ENCODE peak calls at places on chromosomes 6 and 20, in six cellular contexts. C, J, B, K, D and S are unnamed samples.

GRCh38 chr6:21441386-21441785 is 152.2 kb upstream of the SOX4 start:
- DNase-seq in C (no peak), J (peak), B (peak), K (peak), D (no peak), S (peak)

GRCh38 chr6:15887491-15888461 is 224.9 kb upstream of the DTNBP1 start:
- DNase-seq in C (no peak), J (no peak), B (no peak), K (no peak), D (no peak), S (no peak)

GRCh38 chr6:1197309-1197708 is 114.6 kb upstream of the FOXQ1 start:
- DNase-seq in C (no peak), J (no peak), B (no peak), K (no peak), D (no peak), S (no peak)

GRCh38 chr6:24831771-24832718 is 33.3 kb upstream of the ARMH2 start:
- DNase-seq in C (no peak), J (no peak), B (no peak), K (peak), D (no peak), S (no peak)

GRCh38 chr6:2970034-2970685 is 1.2 kb downstream of the SERPINB6 start:
- DNase-seq in C (peak), J (peak), B (no peak), K (peak), D (no peak), S (no peak)

GRCh38 chr6:119524410-119524809 is 174.8 kb upstream of the MAN1A1 start:
- DNase-seq in C (no peak), J (no peak), B (no peak), K (no peak), D (no peak), S (no peak)

GRCh38 chr20:61186771-61187170 is 65.3 kb upstream of the CDH4 start:
- DNase-seq in C (peak), J (no peak), B (no peak), K (no peak), D (no peak), S (no peak)

GRCh38 chr20:1185781-1186334 is 1.1 kb upstream of the TMEM74B start:
- DNase-seq in C (peak), J (peak), B (peak), K (peak), D (peak), S (peak)

GRCh38 chr20:3121271-3121911 is 36.9 kb upstream of the AVP start:
- DNase-seq in C (no peak), J (no peak), B (no peak), K (no peak), D (no peak), S (peak)

GRCh38 chr6:105993341-105993740 is 92.8 kb upstream of the PRDM1 start:
- DNase-seq in C (no peak), J (no peak), B (peak), K (peak), D (no peak), S (no peak)

GRCh38 chr6:42907336-42907735 is 8.5 kb upstream of the PTCRA start:
- DNase-seq in C (no peak), J (no peak), B (no peak), K (no peak), D (no peak), S (no peak)

GRCh38 chr6:148544421-148544820 is 201.8 kb downstream of the SASH1 start:
- DNase-seq in C (no peak), J (no peak), B (no peak), K (no peak), D (no peak), S (no peak)

GRCh38 chr20:40643891-40644290 is 45.1 kb downstream of the MAFB start:
- DNase-seq in C (no peak), J (no peak), B (no peak), K (no peak), D (no peak), S (no peak)

GRCh38 chr6:133806358-133806757 is 82.6 kb upstream of the TCF21 start:
- DNase-seq in C (no peak), J (peak), B (no peak), K (no peak), D (no peak), S (no peak)

GRCh38 chr20:35226775-35227681 is 538 bp downstream of the MMP24 start:
- DNase-seq in C (peak), J (peak), B (peak), K (peak), D (peak), S (no peak)

GRCh38 chr6:33632603-33633039 is 11.5 kb downstream of the ITPR3 start:
- DNase-seq in C (no peak), J (peak), B (peak), K (no peak), D (peak), S (no peak)

GRCh38 chr6:6085928-6086668 is 79.4 kb upstream of the NRN1 start:
- DNase-seq in C (no peak), J (no peak), B (no peak), K (no peak), D (no peak), S (no peak)

GRCh38 chr6:28543671-28544131 is 18.0 kb downstream of the GPX5 start:
- DNase-seq in C (no peak), J (no peak), B (no peak), K (peak), D (peak), S (no peak)

GRCh38 chr6:42896178-42896719 is 16.8 kb downstream of the RPL7L1 start:
- DNase-seq in C (no peak), J (no peak), B (no peak), K (no peak), D (no peak), S (no peak)

GRCh38 chr6:119152187-119152586 is 73.7 kb upstream of the FAM184A start:
- DNase-seq in C (no peak), J (no peak), B (no peak), K (no peak), D (no peak), S (no peak)

GRCh38 chr20:12699374-12700228 is 309.2 kb upstream of the SPTLC3 start:
- DNase-seq in C (peak), J (no peak), B (no peak), K (no peak), D (no peak), S (no peak)

GRCh38 chr6:121608270-121608669 is 172.8 kb downstream of the GJA1 start:
- DNase-seq in C (no peak), J (no peak), B (no peak), K (no peak), D (no peak), S (no peak)

GRCh38 chr6:38566295-38566694 is 73.4 kb downstream of the BTBD9 start:
- DNase-seq in C (no peak), J (no peak), B (no peak), K (no peak), D (no peak), S (no peak)

GRCh38 chr6:10413850-10414765 is 766 bp downstream of the TFAP2A start:
- DNase-seq in C (no peak), J (no peak), B (no peak), K (no peak), D (no peak), S (no peak)

GRCh38 chr6:144899161-144899560 is 614.0 kb downstream of the UTRN start:
- DNase-seq in C (no peak), J (no peak), B (no peak), K (peak), D (no peak), S (no peak)

GRCh38 chr6:170147832-170148708 is 142.8 kb downstream of the DLL1 start:
- DNase-seq in C (peak), J (no peak), B (peak), K (no peak), D (peak), S (peak)

GRCh38 chr6:12570461-12571030 is 146.0 kb upstream of the PHACTR1 start:
- DNase-seq in C (no peak), J (peak), B (no peak), K (peak), D (no peak), S (no peak)

GRCh38 chr6:136783495-136784270 is 8.6 kb downstream of the MAP3K5 start:
- DNase-seq in C (no peak), J (peak), B (no peak), K (no peak), D (no peak), S (no peak)

GRCh38 chr6:54294965-54295532 is 13.2 kb upstream of the TINAG start:
- DNase-seq in C (no peak), J (no peak), B (no peak), K (no peak), D (no peak), S (no peak)

GRCh38 chr6:125871365-125871764 is 80.6 kb downstream of the NCOA7 start:
- DNase-seq in C (peak), J (no peak), B (no peak), K (no peak), D (no peak), S (no peak)

GRCh38 chr6:27471365-27472115 is 1.4 kb downstream of the ZNF184 start:
- DNase-seq in C (peak), J (peak), B (no peak), K (no peak), D (no peak), S (no peak)

GRCh38 chr6:113530769-113531168 is 326.4 kb upstream of the MARCKS start:
- DNase-seq in C (no peak), J (peak), B (no peak), K (peak), D (no peak), S (no peak)

GRCh38 chr6:37802810-37803209 is 16.7 kb upstream of the ZFAND3 start:
- DNase-seq in C (no peak), J (no peak), B (no peak), K (no peak), D (no peak), S (no peak)

GRCh38 chr6:16274519-16275229 is 36.3 kb downstream of the GMPR start:
- DNase-seq in C (no peak), J (no peak), B (no peak), K (no peak), D (no peak), S (no peak)

GRCh38 chr6:30960907-30961673 is 20.3 kb downstream of the MUCL3 start:
- DNase-seq in C (no peak), J (peak), B (no peak), K (peak), D (no peak), S (no peak)

GRCh38 chr6:29419516-29419915 is 4.8 kb downstream of the OR12D1 start:
- DNase-seq in C (no peak), J (peak), B (no peak), K (no peak), D (no peak), S (no peak)

GRCh38 chr6:53857318-53858094 is 62.7 kb downstream of the LRRC1 start:
- DNase-seq in C (no peak), J (no peak), B (no peak), K (no peak), D (no peak), S (no peak)